ENCODE peak calls at places on chromosomes 1 and 21, in eight cellular contexts. One of them, this sample, is unnamed.

GRCh38 chr1:19344372-19344810 is 32.3 kb downstream of the SLC66A1 start:
- DNase-seq in CD8-positive, alpha-beta T cell: peak; percentile 23
- DNase-seq in pancreas: peak; percentile 56
- DNase-seq in CD8-positive, alpha-beta memory T cell: peak; percentile 57
- DNase-seq in GM23338: peak; percentile 77
- DNase-seq in fibroblast of lung: peak; percentile 32
- DNase-seq in tibial artery: peak; percentile 50
- DNase-seq in left ventricle myocardium inferior: peak; percentile 65
- DNase-seq in this sample: peak; percentile 82

GRCh38 chr1:27296773-27297214 is 25.2 kb upstream of the TMEM222 start:
- DNase-seq in GM23338: peak; percentile 88
- DNase-seq in pancreas: peak; percentile 69
- DNase-seq in CD8-positive, alpha-beta memory T cell: peak; percentile 75
- DNase-seq in fibroblast of lung: peak; percentile 56
- DNase-seq in CD8-positive, alpha-beta T cell: peak; percentile 58
- DNase-seq in left ventricle myocardium inferior: peak; percentile 65
- DNase-seq in tibial artery: peak; percentile 57
- DNase-seq in this sample: peak; percentile 87

GRCh38 chr1:28526886-28527285 is 21.0 kb downstream of the RCC1 start:
- DNase-seq in GM23338: no peak
- DNase-seq in left ventricle myocardium inferior: no peak
- DNase-seq in pancreas: peak; percentile 32
- DNase-seq in CD8-positive, alpha-beta T cell: no peak
- DNase-seq in CD8-positive, alpha-beta memory T cell: no peak
- DNase-seq in tibial artery: no peak
- DNase-seq in fibroblast of lung: no peak
- DNase-seq in this sample: no peak

GRCh38 chr1:202207292-202207691 is 13.7 kb downstream of the LGR6 start:
- DNase-seq in GM23338: peak; percentile 58
- DNase-seq in fibroblast of lung: peak; percentile 76
- DNase-seq in CD8-positive, alpha-beta T cell: no peak
- DNase-seq in pancreas: no peak
- DNase-seq in tibial artery: peak; percentile 35
- DNase-seq in CD8-positive, alpha-beta memory T cell: no peak
- DNase-seq in left ventricle myocardium inferior: no peak
- DNase-seq in this sample: no peak

GRCh38 chr1:177044390-177044789 is 120.1 kb downstream of the ASTN1 start:
- DNase-seq in pancreas: no peak
- DNase-seq in left ventricle myocardium inferior: no peak
- DNase-seq in CD8-positive, alpha-beta memory T cell: no peak
- DNase-seq in GM23338: peak; percentile 83
- DNase-seq in tibial artery: no peak
- DNase-seq in fibroblast of lung: no peak
- DNase-seq in CD8-positive, alpha-beta T cell: no peak
- DNase-seq in this sample: no peak

GRCh38 chr1:48864913-48865312 is 88.2 kb upstream of the BEND5 start:
- DNase-seq in tibial artery: no peak
- DNase-seq in CD8-positive, alpha-beta memory T cell: no peak
- DNase-seq in fibroblast of lung: no peak
- DNase-seq in left ventricle myocardium inferior: no peak
- DNase-seq in CD8-positive, alpha-beta T cell: no peak
- DNase-seq in pancreas: no peak
- DNase-seq in GM23338: peak; percentile 17
- DNase-seq in this sample: no peak

GRCh38 chr1:41495171-41495948 is 10.9 kb upstream of the EDN2 start:
- DNase-seq in fibroblast of lung: peak; percentile 56
- DNase-seq in CD8-positive, alpha-beta memory T cell: no peak
- DNase-seq in left ventricle myocardium inferior: peak; percentile 28
- DNase-seq in CD8-positive, alpha-beta T cell: no peak
- DNase-seq in GM23338: peak; percentile 70
- DNase-seq in tibial artery: no peak
- DNase-seq in pancreas: no peak
- DNase-seq in this sample: peak; percentile 72

GRCh38 chr1:72283204-72284083 is 1.1 kb upstream of the NEGR1 start:
- DNase-seq in fibroblast of lung: peak; percentile 73
- DNase-seq in pancreas: peak; percentile 52
- DNase-seq in tibial artery: peak; percentile 82
- DNase-seq in GM23338: peak; percentile 60
- DNase-seq in CD8-positive, alpha-beta T cell: no peak
- DNase-seq in CD8-positive, alpha-beta memory T cell: no peak
- DNase-seq in left ventricle myocardium inferior: peak; percentile 79
- DNase-seq in this sample: peak; percentile 82

GRCh38 chr21:34345091-34345871 is 18.5 kb upstream of the KCNE2 start:
- DNase-seq in pancreas: no peak
- DNase-seq in tibial artery: no peak
- DNase-seq in fibroblast of lung: peak; percentile 56
- DNase-seq in left ventricle myocardium inferior: peak; percentile 27
- DNase-seq in CD8-positive, alpha-beta T cell: no peak
- DNase-seq in GM23338: no peak
- DNase-seq in CD8-positive, alpha-beta memory T cell: no peak
- DNase-seq in this sample: no peak

GRCh38 chr1:3503525-3503886 is 49.0 kb downstream of the ARHGEF16 start:
- DNase-seq in GM23338: no peak
- DNase-seq in CD8-positive, alpha-beta memory T cell: no peak
- DNase-seq in CD8-positive, alpha-beta T cell: no peak
- DNase-seq in left ventricle myocardium inferior: no peak
- DNase-seq in pancreas: no peak
- DNase-seq in fibroblast of lung: no peak
- DNase-seq in tibial artery: no peak
- DNase-seq in this sample: no peak
- H3K27me3 ChIP-seq in GM23338: no peaks in the 10 kb centered on the region
- H3K27me3 ChIP-seq in CD8-positive, alpha-beta memory T cell: no peaks in the 10 kb centered on the region
- H3K27me3 ChIP-seq in CD8-positive, alpha-beta T cell: no peaks in the 10 kb centered on the region
- H3K27me3 ChIP-seq in left ventricle myocardium inferior: no peaks in the 10 kb centered on the region
- H3K27me3 ChIP-seq in pancreas: no peaks in the 10 kb centered on the region
- H3K27me3 ChIP-seq in fibroblast of lung: no peaks in the 10 kb centered on the region
- H3K27me3 ChIP-seq in tibial artery: no peaks in the 10 kb centered on the region
- H3K27me3 ChIP-seq in this sample: no peaks in the 10 kb centered on the region

DNA sequence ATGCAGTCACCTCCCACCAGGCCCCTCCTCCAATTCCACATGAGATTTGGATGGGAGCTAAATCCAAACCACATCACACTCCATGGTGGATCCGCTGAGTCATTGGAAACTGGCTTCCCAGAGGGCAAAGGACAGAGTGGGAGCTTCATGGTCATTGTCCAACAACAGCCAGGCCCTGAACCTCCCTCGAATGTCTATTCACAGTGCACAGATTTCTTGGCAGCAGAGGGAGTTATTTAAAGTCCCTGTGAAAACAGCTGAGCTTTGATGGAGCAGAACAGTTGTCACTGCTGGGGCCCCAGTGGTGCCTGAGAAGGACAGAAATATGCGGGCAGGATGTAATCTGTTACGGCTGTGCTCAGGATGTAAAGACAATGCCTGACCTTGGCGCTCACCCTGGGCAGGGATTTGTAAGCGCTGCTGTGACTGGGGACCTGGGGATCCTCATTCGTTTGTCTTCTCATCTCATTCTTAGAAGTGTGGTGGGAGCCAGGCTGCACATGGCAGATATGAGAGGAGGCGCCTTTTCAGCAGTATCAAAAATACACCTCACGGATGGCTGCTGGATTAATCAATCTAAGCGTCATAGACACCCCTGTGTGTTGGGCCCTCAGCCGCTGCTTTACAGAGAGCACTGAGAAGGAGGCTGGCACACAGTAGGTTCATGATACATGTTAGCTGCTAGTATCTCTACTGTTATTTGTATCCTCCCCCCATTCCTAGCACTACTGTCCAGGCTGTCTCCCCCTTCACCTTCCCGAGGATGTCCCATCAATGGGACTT is 439.4 kb downstream of the PTPRU start:
- DNase-seq in CD8-positive, alpha-beta T cell: no peak
- DNase-seq in fibroblast of lung: no peak
- DNase-seq in pancreas: no peak
- DNase-seq in left ventricle myocardium inferior: no peak
- DNase-seq in GM23338: no peak
- DNase-seq in CD8-positive, alpha-beta memory T cell: no peak
- DNase-seq in tibial artery: no peak
- DNase-seq in this sample: no peak
- H3K27ac ChIP-seq in CD8-positive, alpha-beta T cell: no peak overlapping the region
- H3K27ac ChIP-seq in fibroblast of lung: no peak overlapping the region
- H3K27ac ChIP-seq in pancreas: no peak overlapping the region
- H3K27ac ChIP-seq in left ventricle myocardium inferior: no peak overlapping the region
- H3K27ac ChIP-seq in GM23338: no peak overlapping the region
- H3K27ac ChIP-seq in CD8-positive, alpha-beta memory T cell: no peak overlapping the region
- H3K27ac ChIP-seq in tibial artery: no peak overlapping the region
- H3K27ac ChIP-seq in this sample: no peak overlapping the region

GRCh38 chr21:45306453-45306831 is 18.7 kb upstream of the POFUT2 start:
- DNase-seq in CD8-positive, alpha-beta T cell: no peak
- DNase-seq in tibial artery: no peak
- DNase-seq in pancreas: no peak
- DNase-seq in fibroblast of lung: no peak
- DNase-seq in CD8-positive, alpha-beta memory T cell: no peak
- DNase-seq in GM23338: no peak
- DNase-seq in left ventricle myocardium inferior: no peak
- DNase-seq in this sample: peak; percentile 12
- H3K4me1 ChIP-seq in CD8-positive, alpha-beta T cell: peaks cover 40% of the 10 kb centered on the region
- H3K4me1 ChIP-seq in tibial artery: peaks cover 31% of the 10 kb centered on the region
- H3K4me1 ChIP-seq in pancreas: peaks cover 4% of the 10 kb centered on the region
- H3K4me1 ChIP-seq in fibroblast of lung: peaks cover 33% of the 10 kb centered on the region
- H3K4me1 ChIP-seq in CD8-positive, alpha-beta memory T cell: peaks cover 17% of the 10 kb centered on the region
- H3K4me1 ChIP-seq in GM23338: no peaks in the 10 kb centered on the region
- H3K4me1 ChIP-seq in left ventricle myocardium inferior: peaks cover 65% of the 10 kb centered on the region
- H3K4me1 ChIP-seq in this sample: peaks cover 27% of the 10 kb centered on the region

GRCh38 chr1:232636799-232637198 is 6.9 kb upstream of the SIPA1L2 start:
- DNase-seq in GM23338: no peak
- DNase-seq in CD8-positive, alpha-beta T cell: no peak
- DNase-seq in left ventricle myocardium inferior: no peak
- DNase-seq in tibial artery: no peak
- DNase-seq in fibroblast of lung: no peak
- DNase-seq in CD8-positive, alpha-beta memory T cell: no peak
- DNase-seq in pancreas: no peak
- DNase-seq in this sample: no peak

GRCh38 chr1:232630894-232631195 is 912 bp upstream of the SIPA1L2 start:
- DNase-seq in left ventricle myocardium inferior: no peak
- DNase-seq in pancreas: no peak
- DNase-seq in GM23338: no peak
- DNase-seq in CD8-positive, alpha-beta memory T cell: no peak
- DNase-seq in CD8-positive, alpha-beta T cell: no peak
- DNase-seq in tibial artery: no peak
- DNase-seq in fibroblast of lung: no peak
- DNase-seq in this sample: no peak

GRCh38 chr1:232634086-232634485 is 4.2 kb upstream of the SIPA1L2 start:
- DNase-seq in GM23338: no peak
- DNase-seq in left ventricle myocardium inferior: peak; percentile 19
- DNase-seq in tibial artery: peak; percentile 41
- DNase-seq in CD8-positive, alpha-beta memory T cell: no peak
- DNase-seq in CD8-positive, alpha-beta T cell: no peak
- DNase-seq in fibroblast of lung: no peak
- DNase-seq in pancreas: no peak
- DNase-seq in this sample: peak; percentile 39

GRCh38 chr1:232635279-232635678 is 5.3 kb upstream of the SIPA1L2 start:
- DNase-seq in fibroblast of lung: no peak
- DNase-seq in CD8-positive, alpha-beta T cell: no peak
- DNase-seq in GM23338: no peak
- DNase-seq in pancreas: no peak
- DNase-seq in tibial artery: no peak
- DNase-seq in left ventricle myocardium inferior: no peak
- DNase-seq in CD8-positive, alpha-beta memory T cell: no peak
- DNase-seq in this sample: no peak

DNA sequence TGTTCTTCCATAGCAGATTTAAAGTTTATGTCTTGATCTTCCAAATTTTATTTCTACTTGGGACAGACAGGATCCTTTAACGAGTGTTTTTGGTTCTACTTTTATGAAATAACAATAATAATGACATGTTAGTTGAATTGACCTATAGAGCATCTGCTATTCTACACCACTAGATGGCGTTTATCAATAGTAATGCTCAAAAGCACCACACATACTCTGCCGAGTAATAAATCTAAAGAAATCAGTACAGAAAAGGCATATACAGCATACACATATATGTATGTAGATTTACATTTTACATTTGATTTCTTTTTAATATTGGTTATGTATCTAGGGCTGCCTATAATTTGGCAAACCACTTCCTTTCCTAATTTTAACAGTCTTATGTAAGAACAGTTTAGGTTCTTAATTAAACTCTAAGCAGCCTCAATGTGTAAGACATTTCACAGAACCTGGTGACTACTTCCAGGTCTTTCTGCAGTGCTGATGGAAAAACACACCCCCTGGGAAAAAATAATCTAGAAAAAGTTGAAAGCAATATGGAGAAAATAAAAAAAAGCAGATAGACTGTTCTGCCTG is 5.9 kb upstream of the SIPA1L2 start:
- DNase-seq in left ventricle myocardium inferior: no peak
- DNase-seq in tibial artery: no peak
- DNase-seq in CD8-positive, alpha-beta memory T cell: no peak
- DNase-seq in GM23338: peak; percentile 73
- DNase-seq in pancreas: no peak
- DNase-seq in fibroblast of lung: peak; percentile 82
- DNase-seq in CD8-positive, alpha-beta T cell: no peak
- DNase-seq in this sample: no peak
- H3K27me3 ChIP-seq in left ventricle myocardium inferior: no peaks in the 10 kb centered on the region
- H3K27me3 ChIP-seq in tibial artery: no peaks in the 10 kb centered on the region
- H3K27me3 ChIP-seq in CD8-positive, alpha-beta memory T cell: no peaks in the 10 kb centered on the region
- H3K27me3 ChIP-seq in GM23338: peaks cover 16% of the 10 kb centered on the region
- H3K27me3 ChIP-seq in pancreas: no peaks in the 10 kb centered on the region
- H3K27me3 ChIP-seq in fibroblast of lung: peaks cover 2% of the 10 kb centered on the region
- H3K27me3 ChIP-seq in CD8-positive, alpha-beta T cell: no peaks in the 10 kb centered on the region
- H3K27me3 ChIP-seq in this sample: no peaks in the 10 kb centered on the region

GRCh38 chr1:173860065-173860464 is 7.7 kb downstream of the GAS5 start:
- DNase-seq in left ventricle myocardium inferior: no peak
- DNase-seq in fibroblast of lung: no peak
- DNase-seq in GM23338: no peak
- DNase-seq in CD8-positive, alpha-beta T cell: no peak
- DNase-seq in pancreas: no peak
- DNase-seq in tibial artery: no peak
- DNase-seq in CD8-positive, alpha-beta memory T cell: no peak
- DNase-seq in this sample: no peak
- H3K27ac ChIP-seq in left ventricle myocardium inferior: no peak overlapping the region
- H3K27ac ChIP-seq in fibroblast of lung: no peak overlapping the region
- H3K27ac ChIP-seq in GM23338: peak overlapping the region; percentile 96
- H3K27ac ChIP-seq in CD8-positive, alpha-beta T cell: no peak overlapping the region
- H3K27ac ChIP-seq in pancreas: no peak overlapping the region
- H3K27ac ChIP-seq in tibial artery: no peak overlapping the region
- H3K27ac ChIP-seq in CD8-positive, alpha-beta memory T cell: no peak overlapping the region
- H3K27ac ChIP-seq in this sample: no peak overlapping the region

GRCh38 chr1:110346690-110347089 is 7.5 kb downstream of the RBM15 start:
- DNase-seq in GM23338: peak; percentile 34
- DNase-seq in tibial artery: no peak
- DNase-seq in left ventricle myocardium inferior: no peak
- DNase-seq in CD8-positive, alpha-beta memory T cell: no peak
- DNase-seq in pancreas: no peak
- DNase-seq in fibroblast of lung: no peak
- DNase-seq in CD8-positive, alpha-beta T cell: no peak
- DNase-seq in this sample: no peak
- H3K4me1 ChIP-seq in GM23338: peaks cover 61% of the 10 kb centered on the region
- H3K4me1 ChIP-seq in tibial artery: peaks cover 28% of the 10 kb centered on the region
- H3K4me1 ChIP-seq in left ventricle myocardium inferior: peaks cover 100% of the 10 kb centered on the region
- H3K4me1 ChIP-seq in CD8-positive, alpha-beta memory T cell: peaks cover 76% of the 10 kb centered on the region
- H3K4me1 ChIP-seq in pancreas: peaks cover 44% of the 10 kb centered on the region
- H3K4me1 ChIP-seq in fibroblast of lung: peaks cover 20% of the 10 kb centered on the region
- H3K4me1 ChIP-seq in CD8-positive, alpha-beta T cell: peaks cover 62% of the 10 kb centered on the region
- H3K4me1 ChIP-seq in this sample: peaks cover 94% of the 10 kb centered on the region

GRCh38 chr1:37663426-37664000 is 28.8 kb upstream of the CDCA8 start:
- DNase-seq in left ventricle myocardium inferior: no peak
- DNase-seq in GM23338: no peak
- DNase-seq in CD8-positive, alpha-beta memory T cell: no peak
- DNase-seq in tibial artery: no peak
- DNase-seq in fibroblast of lung: no peak
- DNase-seq in CD8-positive, alpha-beta T cell: no peak
- DNase-seq in pancreas: no peak
- DNase-seq in this sample: no peak
- H3K27me3 ChIP-seq in left ventricle myocardium inferior: peaks cover 85% of the 10 kb centered on the region
- H3K27me3 ChIP-seq in GM23338: no peaks in the 10 kb centered on the region
- H3K27me3 ChIP-seq in CD8-positive, alpha-beta memory T cell: no peaks in the 10 kb centered on the region
- H3K27me3 ChIP-seq in tibial artery: no peaks in the 10 kb centered on the region
- H3K27me3 ChIP-seq in fibroblast of lung: peaks cover 8% of the 10 kb centered on the region
- H3K27me3 ChIP-seq in CD8-positive, alpha-beta T cell: no peaks in the 10 kb centered on the region
- H3K27me3 ChIP-seq in pancreas: no peaks in the 10 kb centered on the region
- H3K27me3 ChIP-seq in this sample: peaks cover 2% of the 10 kb centered on the region

GRCh38 chr1:199460933-199461332 is 566.6 kb upstream of the NR5A2 start:
- DNase-seq in CD8-positive, alpha-beta memory T cell: no peak
- DNase-seq in fibroblast of lung: peak; percentile 10
- DNase-seq in CD8-positive, alpha-beta T cell: no peak
- DNase-seq in left ventricle myocardium inferior: no peak
- DNase-seq in GM23338: peak; percentile 5
- DNase-seq in pancreas: no peak
- DNase-seq in tibial artery: no peak
- DNase-seq in this sample: no peak
- H3K27ac ChIP-seq in CD8-positive, alpha-beta memory T cell: no peak overlapping the region
- H3K27ac ChIP-seq in fibroblast of lung: no peak overlapping the region
- H3K27ac ChIP-seq in CD8-positive, alpha-beta T cell: no peak overlapping the region
- H3K27ac ChIP-seq in left ventricle myocardium inferior: no peak overlapping the region
- H3K27ac ChIP-seq in GM23338: no peak overlapping the region
- H3K27ac ChIP-seq in pancreas: no peak overlapping the region
- H3K27ac ChIP-seq in tibial artery: no peak overlapping the region
- H3K27ac ChIP-seq in this sample: no peak overlapping the region

This sample was measured in psoas muscle.